ENCODE peak calls at places on chromosomes 13 and 19, in eight cellular contexts. T, O, P, S, H, E, L and Q are unnamed samples.

GRCh38 chr13:98977568-98978270 is at the start of gene DOCK9:
- DNase-seq in T (peak), O (peak), P (peak), S (peak), H (no peak), E (peak), L (no peak), Q (no peak)

GRCh38 chr13:20969182-20969581 is 66.6 kb upstream of the XPO4 start:
- DNase-seq in T (no peak), O (no peak), P (no peak), S (no peak), H (no peak), E (peak), L (no peak), Q (no peak)

GRCh38 chr13:34578471-34578870 is 363.6 kb upstream of the NBEA start:
- DNase-seq in T (no peak), O (no peak), P (no peak), S (no peak), H (no peak), E (peak), L (no peak), Q (no peak)

GRCh38 chr19:39438270-39438934 is 2.7 kb upstream of the RPS16 start:
- DNase-seq in T (no peak), O (no peak), P (no peak), S (no peak), H (no peak), E (no peak), L (no peak), Q (no peak)

GRCh38 chr13:72204291-72204690 is 337.3 kb upstream of the DACH1 start:
- DNase-seq in T (no peak), O (no peak), P (no peak), S (no peak), H (no peak), E (peak), L (no peak), Q (no peak)

GRCh38 chr13:28865951-28866350 is 45.8 kb downstream of the MTUS2 start:
- DNase-seq in T (no peak), O (no peak), P (no peak), S (no peak), H (no peak), E (no peak), L (no peak), Q (no peak)

GRCh38 chr13:48573213-48573612 is 40.3 kb upstream of the RCBTB2 start:
- DNase-seq in T (no peak), O (no peak), P (no peak), S (no peak), H (no peak), E (no peak), L (no peak), Q (no peak)

GRCh38 chr19:13091400-13092161 is 11.1 kb downstream of the LYL1 start:
- DNase-seq in T (no peak), O (no peak), P (peak), S (peak), H (no peak), E (peak), L (no peak), Q (no peak)

GRCh38 chr13:28031929-28032328 is 43.4 kb upstream of the URAD start:
- DNase-seq in T (no peak), O (no peak), P (no peak), S (no peak), H (no peak), E (no peak), L (no peak), Q (no peak)

GRCh38 chr13:99545979-99546378 is 44.7 kb downstream of the TM9SF2 start:
- DNase-seq in T (no peak), O (no peak), P (no peak), S (no peak), H (no peak), E (no peak), L (no peak), Q (no peak)

GRCh38 chr13:58843567-58843966 is 1212.0 kb downstream of the PCDH17 start:
- DNase-seq in T (no peak), O (no peak), P (peak), S (no peak), H (no peak), E (no peak), L (no peak), Q (no peak)

GRCh38 chr19:609001-609340 is 19.3 kb downstream of the HCN2 start:
- DNase-seq in T (peak), O (no peak), P (no peak), S (peak), H (no peak), E (no peak), L (no peak), Q (peak)

GRCh38 chr13:109074853-109075252 is 445.4 kb downstream of the MYO16 start:
- DNase-seq in T (no peak), O (no peak), P (no peak), S (no peak), H (no peak), E (no peak), L (no peak), Q (no peak)

GRCh38 chr19:47729468-47729798 is 15.9 kb upstream of the NOP53 start:
- DNase-seq in T (no peak), O (peak), P (peak), S (no peak), H (peak), E (peak), L (no peak), Q (no peak)

GRCh38 chr13:21234537-21234936 is 58.1 kb downstream of the MRPL57 start:
- DNase-seq in T (no peak), O (no peak), P (no peak), S (no peak), H (no peak), E (peak), L (no peak), Q (no peak)

GRCh38 chr19:5949792-5950305 is 28.1 kb downstream of the RANBP3 start:
- DNase-seq in T (peak), O (no peak), P (no peak), S (no peak), H (no peak), E (no peak), L (no peak), Q (peak)